ENCODE peak calls at places on chromosome X, in six cellular contexts. C is neural progenitor cell, N is NCI-H2171 treated with DMSO at 0.1 percent for 48 hours, A is AG04450, J is psoas muscle, S is HFFc6. G is an unnamed sample.

GRCh38 chrX:154436597-154437397 is at the start of gene GDI1:
- DNase-seq in C (peak), N (peak), A (no peak), J (peak), S (peak), G (peak)

GRCh38 chrX:41381685-41382084 is 47.7 kb downstream of the DDX3X start:
- DNase-seq in C (peak), N (peak), A (peak), J (peak), S (peak), G (peak)

GRCh38 chrX:51759055-51759454 is 15.8 kb downstream of the GSPT2 start:
- DNase-seq in C (no peak), N (no peak), A (no peak), J (no peak), S (no peak), G (no peak)

GRCh38 chrX:40165861-40166260 is 68.1 kb upstream of the BCOR start:
- DNase-seq in C (no peak), N (no peak), A (no peak), J (no peak), S (no peak), G (no peak)

GRCh38 chrX:130125090-130125489 is 14.8 kb upstream of the ELF4 start:
- DNase-seq in C (no peak), N (no peak), A (no peak), J (peak), S (no peak), G (no peak)

GRCh38 chrX:150364347-150365050 is 1.4 kb downstream of the MAMLD1 start:
- DNase-seq in C (peak), N (no peak), A (no peak), J (peak), S (no peak), G (no peak)

GRCh38 chrX:81489987-81490386 is 288.1 kb downstream of the SH3BGRL start:
- DNase-seq in C (no peak), N (no peak), A (no peak), J (no peak), S (no peak), G (no peak)

GRCh38 chrX:123489011-123489410 is 243.8 kb downstream of the THOC2 start:
- DNase-seq in C (no peak), N (no peak), A (no peak), J (no peak), S (no peak), G (no peak)

GRCh38 chrX:129359269-129359668 is 164.0 kb downstream of the SMARCA1 start:
- DNase-seq in C (no peak), N (peak), A (no peak), J (no peak), S (no peak), G (peak)

GRCh38 chrX:51955200-51955599 is 61.8 kb downstream of the MAGED1 start:
- DNase-seq in C (no peak), N (no peak), A (no peak), J (no peak), S (no peak), G (peak)

GRCh38 chrX:123731987-123732678 is 719 bp downstream of the THOC2 start:
- DNase-seq in C (peak), N (peak), A (no peak), J (peak), S (no peak), G (no peak)

GRCh38 chrX:28843817-28844216 is 256.6 kb downstream of the IL1RAPL1 start:
- DNase-seq in C (no peak), N (no peak), A (no peak), J (no peak), S (no peak), G (no peak)

GRCh38 chrX:139642241-139642927 is 65.6 kb downstream of the MCF2 start:
- DNase-seq in C (peak), N (no peak), A (no peak), J (no peak), S (no peak), G (peak)

GRCh38 chrX:132532955-132533354 is 44.1 kb upstream of the MBNL3 start:
- DNase-seq in C (no peak), N (no peak), A (no peak), J (no peak), S (no peak), G (peak)

GRCh38 chrX:65093658-65094057 is 117.4 kb upstream of the ZC4H2 start:
- DNase-seq in C (no peak), N (no peak), A (no peak), J (no peak), S (no peak), G (no peak)

GRCh38 chrX:7262551-7262950 is 114.6 kb upstream of the PUDP start:
- DNase-seq in C (no peak), N (no peak), A (no peak), J (no peak), S (no peak), G (no peak)

GRCh38 chrX:40083120-40083978 is 14.4 kb downstream of the BCOR start:
- DNase-seq in C (peak), N (no peak), A (no peak), J (no peak), S (no peak), G (no peak)

GRCh38 chrX:6169407-6169806 is 59.3 kb downstream of the NLGN4X start:
- DNase-seq in C (peak), N (no peak), A (no peak), J (no peak), S (no peak), G (no peak)